ENCODE peak calls at places on chromosome X, in four cellular contexts. Y is cardiac muscle cell; M is naive thymus-derived CD8-positive, alpha-beta T cell; O is iris pigment epithelial cell. L is an unnamed sample.
A peak's percentile ranks its signal among the peaks of the same experiment; 100 is the strongest.

GRCh38 chrX:93580634-93581033 is 92.7 kb downstream of the NAP1L3 start:
- DNase-seq in Y (no peak), M (no peak), O (no peak), L (no peak)

GRCh38 chrX:22628275-22628674 is 355.6 kb downstream of the CBLL2 start:
- DNase-seq in Y (peak; percentile 59), M (no peak), O (no peak), L (no peak)

GRCh38 chrX:74557378-74557777 is 57.0 kb downstream of the RLIM start:
- DNase-seq in O (no peak), Y (no peak), M (no peak), L (no peak)

GRCh38 chrX:12153741-12154140 is 15.5 kb downstream of the FRMPD4 start:
- DNase-seq in M (no peak), O (no peak), Y (no peak), L (no peak)

GRCh38 chrX:154750301-154751120 is at the start of gene GAB3:
- DNase-seq in M (peak; percentile 73), Y (peak; percentile 77), O (peak; percentile 34), L (peak; percentile 49)

GRCh38 chrX:39859991-39860861 is 237.5 kb downstream of the BCOR start:
- DNase-seq in Y (peak; percentile 46), O (peak; percentile 78), M (peak; percentile 68), L (peak; percentile 53)

GRCh38 chrX:103630171-103630511 is 1.4 kb downstream of the TCEAL1 start:
- DNase-seq in O (no peak), Y (no peak), M (no peak), L (no peak)

GRCh38 chrX:153780678-153781427 is at the start of gene SRPK3:
- DNase-seq in Y (no peak), M (no peak), O (no peak), L (no peak)

GRCh38 chrX:104681214-104681613 is 115.2 kb downstream of the IL1RAPL2 start:
- DNase-seq in Y (no peak), O (no peak), M (no peak), L (no peak)

GRCh38 chrX:47224266-47224895 is 5.9 kb downstream of the CDK16 start:
- DNase-seq in O (no peak), M (no peak), Y (no peak), L (no peak)

GRCh38 chrX:48966796-48967579 is 4.7 kb downstream of the KCND1 start:
- DNase-seq in Y (no peak), M (no peak), O (peak; percentile 47), L (no peak)

GRCh38 chrX:7083021-7083420 is 64.5 kb upstream of the STS start:
- DNase-seq in O (no peak), M (no peak), Y (no peak), L (no peak)

GRCh38 chrX:148426467-148426866 is 74.0 kb upstream of the AFF2 start:
- DNase-seq in O (no peak), Y (no peak), M (no peak), L (no peak)

GRCh38 chrX:17547658-17548057 is 172.7 kb downstream of the NHS start:
- DNase-seq in Y (peak; percentile 60), O (peak; percentile 86), M (no peak), L (no peak)

GRCh38 chrX:144219035-144219434 is 335.2 kb downstream of the UBE2NL start:
- DNase-seq in M (no peak), O (no peak), Y (peak; percentile 48), L (no peak)

GRCh38 chrX:127038065-127038464 is 218.5 kb downstream of the PRR32 start:
- DNase-seq in M (no peak), Y (peak; percentile 16), O (no peak), L (no peak)

L was measured in T-helper 1 cell.